ENCODE peak calls at places on chromosomes 2 and 18, in nine cellular contexts. T is activated T-helper 9 cell treated with anti-CD3 and anti-CD28 coated beads, Interleukin-2, amount 50 U/mL, for 16 hours; R is H9; C is HFFc6; G is nucleus accumbens; X is fibroblast of the conjunctiva; Y is lower leg skin; J is neural crest cell; K is putamen. F is an unnamed sample.
A peak's percentile ranks its signal among the peaks of the same experiment; 100 is the strongest.

GRCh38 chr18:62436636-62437519 is 85.9 kb upstream of the ZCCHC2 start:
- DNase-seq in C (peak; percentile 55), R (no peak), G (no peak), J (no peak), T (no peak), Y (peak; percentile 98), X (peak; percentile 42), K (no peak), F (peak; percentile 96)

GRCh38 chr2:89797320-89798038 is 1106.0 kb downstream of the RPIA start:
- DNase-seq in X (no peak), C (no peak), T (no peak), Y (no peak), J (no peak), R (no peak), K (no peak), G (no peak), F (no peak)

GRCh38 chr2:143181494-143181893 is 52.3 kb downstream of the ARHGAP15 start:
- DNase-seq in G (no peak), X (no peak), K (no peak), C (no peak), R (no peak), J (no peak), T (no peak), Y (no peak), F (no peak)

GRCh38 chr2:66478311-66478710 is 43.4 kb downstream of the MEIS1 start:
- DNase-seq in T (no peak), J (no peak), Y (no peak), K (no peak), G (no peak), C (no peak), X (no peak), R (no peak), F (no peak)

GRCh38 chr2:170396799-170397459 is 219.0 kb downstream of the MYO3B start:
- DNase-seq in R (no peak), C (peak; percentile 2), J (no peak), K (no peak), X (peak; percentile 8), T (no peak), G (no peak), Y (no peak), F (no peak)

GRCh38 chr2:207296265-207296948 is 130.7 kb upstream of the KLF7 start:
- DNase-seq in X (no peak), Y (no peak), J (no peak), C (no peak), K (no peak), R (no peak), T (no peak), G (no peak), F (no peak)

GRCh38 chr18:2529154-2529553 is 42.2 kb downstream of the METTL4 start:
- DNase-seq in X (no peak), G (no peak), R (peak; percentile 32), K (no peak), T (no peak), Y (no peak), C (no peak), J (no peak), F (no peak)

GRCh38 chr2:173427887-173428683 is 73.4 kb downstream of the CDCA7 start:
- DNase-seq in K (no peak), Y (no peak), R (no peak), X (no peak), G (no peak), J (no peak), C (no peak), T (no peak), F (peak; percentile 50)

GRCh38 chr2:239322414-239323086 is 78.3 kb downstream of the HDAC4 start:
- DNase-seq in R (peak; percentile 17), G (no peak), J (no peak), Y (peak; percentile 90), K (no peak), T (no peak), C (peak; percentile 45), X (peak; percentile 49), F (peak; percentile 27)

GRCh38 chr18:48832961-48833700 is 117.6 kb downstream of the SMAD7 start:
- DNase-seq in T (no peak), C (peak; percentile 72), Y (peak; percentile 82), R (peak; percentile 31), K (no peak), J (no peak), X (no peak), G (no peak), F (no peak)

GRCh38 chr2:213524164-213524563 is 239.9 kb downstream of the SPAG16 start:
- DNase-seq in C (no peak), T (no peak), G (no peak), X (no peak), J (no peak), Y (no peak), R (no peak), K (no peak), F (no peak)

F was measured in gastrocnemius medialis.